ENCODE peak calls at places on chromosomes 1 and 21, in five cellular contexts. C, E, O, Z and J are unnamed samples.

GRCh38 chr21:31173881-31174555 is 135.7 kb upstream of the KRTAP19-8 start:
- DNase-seq in C (no peak), E (peak), O (no peak), Z (no peak), J (peak)

GRCh38 chr1:17654519-17654918 is 100.6 kb upstream of the ACTL8 start:
- DNase-seq in C (no peak), E (no peak), O (no peak), Z (no peak), J (no peak)

GRCh38 chr21:39461419-39461818 is 9.6 kb downstream of the SH3BGR start:
- DNase-seq in C (no peak), E (no peak), O (no peak), Z (no peak), J (no peak)

GRCh38 chr1:43587594-43587993 is 56.9 kb downstream of the PTPRF start:
- DNase-seq in C (peak), E (no peak), O (no peak), Z (no peak), J (no peak)

GRCh38 chr1:26826261-26827201 is at the start of gene ZDHHC18:
- DNase-seq in C (peak), E (peak), O (peak), Z (peak), J (peak)

GRCh38 chr1:66399888-66400529 is 133.9 kb upstream of the SGIP1 start:
- DNase-seq in C (peak), E (no peak), O (no peak), Z (no peak), J (no peak)

GRCh38 chr1:113928129-113928949 is 785 bp upstream of the HIPK1 start:
- DNase-seq in C (peak), E (no peak), O (no peak), Z (no peak), J (peak)

GRCh38 chr1:224769987-224770693 is 154.0 kb downstream of the CNIH3 start:
- DNase-seq in C (peak), E (no peak), O (no peak), Z (no peak), J (peak)

GRCh38 chr1:236623371-236624166 is 19.3 kb upstream of the HEATR1 start:
- DNase-seq in C (no peak), E (no peak), O (no peak), Z (no peak), J (peak)

GRCh38 chr21:42068592-42068991 is 2.5 kb upstream of the UMODL1 start:
- DNase-seq in C (no peak), E (no peak), O (no peak), Z (no peak), J (no peak)

GRCh38 chr21:29701676-29702075 is 238.1 kb downstream of the GRIK1 start:
- DNase-seq in C (no peak), E (no peak), O (no peak), Z (no peak), J (no peak)

GRCh38 chr1:13667696-13668095 is 32.3 kb upstream of the PRDM2 start:
- DNase-seq in C (no peak), E (no peak), O (no peak), Z (no peak), J (no peak)

GRCh38 chr1:161936786-161937185 is 86.9 kb downstream of the OLFML2B start:
- DNase-seq in C (no peak), E (no peak), O (no peak), Z (no peak), J (no peak)

GRCh38 chr1:240126821-240127220 is 35.1 kb downstream of the FMN2 start:
- DNase-seq in C (peak), E (no peak), O (no peak), Z (no peak), J (peak)

DNA sequence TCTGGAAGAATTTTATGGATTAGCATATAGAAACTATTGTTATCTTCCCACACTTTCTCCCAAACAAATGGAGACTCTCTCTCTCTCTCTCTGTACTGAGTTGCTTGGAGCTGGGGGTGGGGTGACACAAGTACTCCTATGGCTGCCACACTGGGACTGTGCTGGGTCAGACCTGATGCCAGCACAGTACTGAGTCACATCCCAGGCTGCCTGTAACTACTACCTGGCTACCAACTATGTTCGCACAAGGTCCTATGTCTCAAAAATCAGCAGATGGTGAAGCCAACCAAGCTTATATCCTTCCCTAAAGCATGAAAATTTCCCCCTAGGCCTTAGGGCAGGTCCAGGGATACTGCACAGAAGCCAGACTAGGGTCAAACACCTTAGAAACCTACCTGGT is 66.6 kb downstream of the FAF1 start:
- DNase-seq in C (no peak), E (no peak), O (no peak), Z (no peak), J (no peak)
- H3K23ac ChIP-seq in C (no peak), E (no peak), O (no peak), Z (no peak), J (no peak)

DNA sequence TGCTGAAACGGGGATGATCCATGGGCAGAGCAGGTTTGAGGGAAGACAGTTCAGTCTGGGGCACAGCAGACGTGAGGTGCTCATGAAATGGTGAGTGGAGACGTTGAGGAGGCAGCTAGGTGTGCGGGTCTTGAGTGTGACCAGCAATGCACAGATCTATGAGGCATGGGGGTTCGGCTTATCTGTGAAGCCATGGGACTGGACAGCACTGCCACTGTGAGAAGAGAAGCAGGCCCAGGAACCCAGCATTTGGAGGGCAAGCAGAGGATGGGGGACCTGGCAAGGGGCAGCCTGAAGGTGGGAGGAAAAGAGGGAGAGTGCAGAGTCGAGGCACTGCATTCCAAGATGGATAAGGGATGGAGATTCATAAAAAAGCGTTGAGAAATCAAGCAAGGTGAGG is 8.0 kb downstream of the CSF1 start:
- DNase-seq in C (no peak), E (no peak), O (no peak), Z (no peak), J (no peak)
- H3K23ac ChIP-seq in C (peak), E (no peak), O (no peak), Z (no peak), J (no peak)

GRCh38 chr1:223455470-223455869 is 62.3 kb downstream of the CCDC185 start:
- DNase-seq in C (no peak), E (no peak), O (no peak), Z (no peak), J (no peak)

GRCh38 chr1:223456747-223457146 is 63.5 kb downstream of the CCDC185 start:
- DNase-seq in C (no peak), E (no peak), O (no peak), Z (no peak), J (no peak)

GRCh38 chr1:223460566-223461189 is 67.5 kb downstream of the CCDC185 start:
- DNase-seq in C (no peak), E (no peak), O (no peak), Z (no peak), J (no peak)

GRCh38 chr1:223454959-223455358 is 61.7 kb downstream of the CCDC185 start:
- DNase-seq in C (no peak), E (no peak), O (no peak), Z (no peak), J (no peak)
- H3K23ac ChIP-seq in C (no peak), E (no peak), O (no peak), Z (no peak), J (no peak)

GRCh38 chr1:20785907-20786309 is 1.2 kb downstream of the HP1BP3 start:
- DNase-seq in C (no peak), E (no peak), O (no peak), Z (no peak), J (no peak)

GRCh38 chr1:20787775-20788488 is 825 bp upstream of the HP1BP3 start:
- DNase-seq in C (peak), E (peak), O (no peak), Z (no peak), J (peak)

GRCh38 chr1:20787100-20787774 is at the start of gene HP1BP3:
- DNase-seq in C (peak), E (peak), O (peak), Z (peak), J (peak)

GRCh38 chr1:20788489-20788795 is 1.3 kb upstream of the HP1BP3 start:
- DNase-seq in C (no peak), E (no peak), O (no peak), Z (no peak), J (no peak)

GRCh38 chr1:20786310-20787099 is 602 bp downstream of the HP1BP3 start:
- DNase-seq in C (peak), E (peak), O (peak), Z (peak), J (peak)
- H3K23ac ChIP-seq in C (peak), E (peak), O (peak), Z (no peak), J (peak)

DNA sequence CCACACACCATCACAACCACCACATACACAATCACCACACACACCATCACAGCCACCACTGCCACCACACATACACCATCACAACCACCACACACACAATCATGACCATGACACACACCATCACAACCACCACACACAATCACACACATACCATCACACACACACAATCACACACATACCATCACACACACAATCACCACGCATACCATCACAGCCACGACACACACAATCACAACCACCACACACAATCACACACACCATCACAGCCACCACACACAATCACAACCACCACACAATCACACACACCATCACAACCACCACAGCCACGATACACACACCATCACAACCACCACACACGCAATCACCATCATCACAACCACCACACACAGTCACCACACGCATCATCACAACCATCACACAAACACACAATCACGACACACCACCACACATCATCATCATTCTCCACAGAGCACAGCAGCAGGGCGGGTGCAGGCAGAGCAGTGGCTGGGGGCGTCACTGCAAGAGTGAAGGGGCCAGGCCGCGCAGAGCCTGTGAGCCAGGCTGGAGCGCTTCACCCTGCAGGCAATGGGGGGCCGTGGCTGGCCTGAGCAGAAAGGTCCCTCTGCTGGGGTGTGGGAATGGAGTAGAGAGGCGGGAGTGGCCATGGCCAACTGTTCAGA is 32.6 kb downstream of the CDCP2 start:
- DNase-seq in C (no peak), E (no peak), O (no peak), Z (no peak), J (no peak)
- H3K23ac ChIP-seq in C (peak), E (no peak), O (peak), Z (no peak), J (no peak)

GRCh38 chr1:21639594-21640041 is 29.5 kb downstream of the RAP1GAP start:
- DNase-seq in C (no peak), E (peak), O (no peak), Z (no peak), J (no peak)
- H3K23ac ChIP-seq in C (no peak), E (no peak), O (no peak), Z (no peak), J (no peak)

GRCh38 chr1:175922254-175922881 is 179.0 kb upstream of the TNR start:
- DNase-seq in C (no peak), E (peak), O (no peak), Z (peak), J (peak)
- H3K23ac ChIP-seq in C (no peak), E (peak), O (no peak), Z (no peak), J (no peak)

GRCh38 chr1:155078496-155079209 is at the start of gene EFNA3:
- DNase-seq in C (peak), E (no peak), O (peak), Z (peak), J (peak)
- H3K23ac ChIP-seq in C (peak), E (peak), O (peak), Z (no peak), J (no peak)

GRCh38 chr1:218985424-218985823 is 188.3 kb upstream of the LYPLAL1 start:
- DNase-seq in C (no peak), E (no peak), O (no peak), Z (no peak), J (no peak)

GRCh38 chr1:218986816-218987215 is 186.9 kb upstream of the LYPLAL1 start:
- DNase-seq in C (no peak), E (no peak), O (no peak), Z (no peak), J (no peak)

GRCh38 chr1:218991089-218991488 is 182.6 kb upstream of the LYPLAL1 start:
- DNase-seq in C (no peak), E (no peak), O (no peak), Z (no peak), J (no peak)

GRCh38 chr1:218994615-218995014 is 179.1 kb upstream of the LYPLAL1 start:
- DNase-seq in C (no peak), E (no peak), O (no peak), Z (no peak), J (no peak)

GRCh38 chr1:218990019-218990418 is 183.7 kb upstream of the LYPLAL1 start:
- DNase-seq in C (no peak), E (no peak), O (no peak), Z (no peak), J (no peak)
- H3K23ac ChIP-seq in C (no peak), E (no peak), O (no peak), Z (no peak), J (no peak)